ENCODE peak calls at places on chromosomes 3 and 15, in seven cellular contexts. One of them, this sample, is unnamed.

GRCh38 chr3:46484388-46484787 is 13.4 kb upstream of the RTP3 start:
- DNase-seq in HFF-Myc: no peak
- DNase-seq in lung: no peak
- DNase-seq in hypothalamus: no peak
- DNase-seq in left colon: no peak
- DNase-seq in activated T-cell treated with anti-CD3 and anti-CD28 coated beads, Interleukin-2, amount 50 U/mL, for 72 hours: no peak
- DNase-seq in activated T-helper 1 cell treated with anti-CD3 and anti-CD28 coated beads, Interleukin-2, amount 50 U/mL, for 16 hours: no peak
- DNase-seq in this sample: no peak

GRCh38 chr3:55501905-55502304 is 14.8 kb upstream of the WNT5A start:
- DNase-seq in HFF-Myc: no peak
- DNase-seq in lung: no peak
- DNase-seq in hypothalamus: no peak
- DNase-seq in left colon: no peak
- DNase-seq in activated T-cell treated with anti-CD3 and anti-CD28 coated beads, Interleukin-2, amount 50 U/mL, for 72 hours: no peak
- DNase-seq in activated T-helper 1 cell treated with anti-CD3 and anti-CD28 coated beads, Interleukin-2, amount 50 U/mL, for 16 hours: no peak
- DNase-seq in this sample: no peak

GRCh38 chr3:125280966-125281365 is 68.4 kb upstream of the SLC12A8 start:
- DNase-seq in HFF-Myc: peak; percentile 45
- DNase-seq in lung: no peak
- DNase-seq in hypothalamus: peak; percentile 43
- DNase-seq in left colon: no peak
- DNase-seq in activated T-cell treated with anti-CD3 and anti-CD28 coated beads, Interleukin-2, amount 50 U/mL, for 72 hours: no peak
- DNase-seq in activated T-helper 1 cell treated with anti-CD3 and anti-CD28 coated beads, Interleukin-2, amount 50 U/mL, for 16 hours: no peak
- DNase-seq in this sample: peak; percentile 68

GRCh38 chr3:77682162-77682561 is 642.3 kb downstream of the ROBO2 start:
- DNase-seq in HFF-Myc: no peak
- DNase-seq in lung: no peak
- DNase-seq in hypothalamus: no peak
- DNase-seq in left colon: no peak
- DNase-seq in activated T-cell treated with anti-CD3 and anti-CD28 coated beads, Interleukin-2, amount 50 U/mL, for 72 hours: no peak
- DNase-seq in activated T-helper 1 cell treated with anti-CD3 and anti-CD28 coated beads, Interleukin-2, amount 50 U/mL, for 16 hours: no peak
- DNase-seq in this sample: no peak

GRCh38 chr3:128426128-128426921 is 40.4 kb downstream of the DNAJB8 start:
- DNase-seq in HFF-Myc: no peak
- DNase-seq in lung: no peak
- DNase-seq in hypothalamus: no peak
- DNase-seq in left colon: no peak
- DNase-seq in activated T-cell treated with anti-CD3 and anti-CD28 coated beads, Interleukin-2, amount 50 U/mL, for 72 hours: peak; percentile 58
- DNase-seq in activated T-helper 1 cell treated with anti-CD3 and anti-CD28 coated beads, Interleukin-2, amount 50 U/mL, for 16 hours: peak; percentile 20
- DNase-seq in this sample: no peak

GRCh38 chr3:108546249-108546648 is 35.9 kb upstream of the MYH15 start:
- DNase-seq in HFF-Myc: no peak
- DNase-seq in lung: no peak
- DNase-seq in hypothalamus: no peak
- DNase-seq in left colon: no peak
- DNase-seq in activated T-cell treated with anti-CD3 and anti-CD28 coated beads, Interleukin-2, amount 50 U/mL, for 72 hours: no peak
- DNase-seq in activated T-helper 1 cell treated with anti-CD3 and anti-CD28 coated beads, Interleukin-2, amount 50 U/mL, for 16 hours: no peak
- DNase-seq in this sample: no peak

GRCh38 chr3:127177226-127177625 is 15.7 kb upstream of the PRR23E start:
- DNase-seq in HFF-Myc: no peak
- DNase-seq in lung: peak; percentile 28
- DNase-seq in hypothalamus: no peak
- DNase-seq in left colon: no peak
- DNase-seq in activated T-cell treated with anti-CD3 and anti-CD28 coated beads, Interleukin-2, amount 50 U/mL, for 72 hours: no peak
- DNase-seq in activated T-helper 1 cell treated with anti-CD3 and anti-CD28 coated beads, Interleukin-2, amount 50 U/mL, for 16 hours: no peak
- DNase-seq in this sample: no peak

GRCh38 chr3:72113964-72114363 is 329.0 kb upstream of the PROK2 start:
- DNase-seq in HFF-Myc: no peak
- DNase-seq in lung: no peak
- DNase-seq in hypothalamus: no peak
- DNase-seq in left colon: no peak
- DNase-seq in activated T-cell treated with anti-CD3 and anti-CD28 coated beads, Interleukin-2, amount 50 U/mL, for 72 hours: no peak
- DNase-seq in activated T-helper 1 cell treated with anti-CD3 and anti-CD28 coated beads, Interleukin-2, amount 50 U/mL, for 16 hours: no peak
- DNase-seq in this sample: no peak

GRCh38 chr15:82044373-82045178 is 1.2 kb downstream of the MEX3B start:
- DNase-seq in HFF-Myc: no peak
- DNase-seq in lung: no peak
- DNase-seq in hypothalamus: no peak
- DNase-seq in left colon: peak; percentile 48
- DNase-seq in activated T-cell treated with anti-CD3 and anti-CD28 coated beads, Interleukin-2, amount 50 U/mL, for 72 hours: peak; percentile 48
- DNase-seq in activated T-helper 1 cell treated with anti-CD3 and anti-CD28 coated beads, Interleukin-2, amount 50 U/mL, for 16 hours: no peak
- DNase-seq in this sample: no peak

GRCh38 chr3:149382518-149382917 is 5.1 kb upstream of the TM4SF1 start:
- DNase-seq in HFF-Myc: no peak
- DNase-seq in lung: no peak
- DNase-seq in hypothalamus: no peak
- DNase-seq in left colon: no peak
- DNase-seq in activated T-cell treated with anti-CD3 and anti-CD28 coated beads, Interleukin-2, amount 50 U/mL, for 72 hours: no peak
- DNase-seq in activated T-helper 1 cell treated with anti-CD3 and anti-CD28 coated beads, Interleukin-2, amount 50 U/mL, for 16 hours: no peak
- DNase-seq in this sample: no peak

This sample was measured in glomerular endothelial cell.